ENCODE peak calls at places on chromosomes 7 and 10, in six cellular contexts. U, S, F, Q, G and X are unnamed samples.

GRCh38 chr10:22366771-22367170 is 21.5 kb downstream of the SPAG6 start:
- DNase-seq in U (no peak), S (no peak), F (no peak), Q (no peak), G (no peak), X (no peak)

GRCh38 chr10:66809402-66809801 is 116.4 kb upstream of the LRRTM3 start:
- DNase-seq in U (no peak), S (no peak), F (no peak), Q (no peak), G (no peak), X (no peak)

GRCh38 chr7:54967384-54967783 is 51.4 kb upstream of the EGFR start:
- DNase-seq in U (no peak), S (peak), F (no peak), Q (no peak), G (no peak), X (no peak)

GRCh38 chr10:4246881-4247358 is 461.9 kb upstream of the KLF6 start:
- DNase-seq in U (no peak), S (no peak), F (no peak), Q (no peak), G (no peak), X (no peak)

GRCh38 chr7:1758859-1759521 is 88.9 kb downstream of the ELFN1 start:
- DNase-seq in U (no peak), S (no peak), F (no peak), Q (peak), G (no peak), X (peak)

GRCh38 chr10:128150045-128150493 is 23.8 kb upstream of the MKI67 start:
- DNase-seq in U (peak), S (peak), F (no peak), Q (peak), G (peak), X (peak)

GRCh38 chr7:157011333-157012112 is 1.1 kb upstream of the MNX1 start:
- DNase-seq in U (no peak), S (no peak), F (no peak), Q (no peak), G (no peak), X (no peak)

GRCh38 chr7:113199841-113200240 is 81.5 kb upstream of the SMIM30 start:
- DNase-seq in U (no peak), S (no peak), F (no peak), Q (no peak), G (no peak), X (no peak)

GRCh38 chr7:108497082-108497725 is 28.7 kb downstream of the PNPLA8 start:
- DNase-seq in U (peak), S (peak), F (no peak), Q (no peak), G (peak), X (no peak)

GRCh38 chr10:34585422-34586115 is 229.5 kb downstream of the PARD3 start:
- DNase-seq in U (no peak), S (no peak), F (no peak), Q (no peak), G (no peak), X (no peak)

GRCh38 chr7:135238112-135238744 is 4.6 kb downstream of the STRA8 start:
- DNase-seq in U (no peak), S (no peak), F (no peak), Q (no peak), G (no peak), X (no peak)

GRCh38 chr7:1535100-1535458 is 4.6 kb downstream of the MAFK start:
- DNase-seq in U (no peak), S (no peak), F (no peak), Q (peak), G (no peak), X (no peak)

GRCh38 chr10:63865210-63865609 is 344.0 kb downstream of the REEP3 start:
- DNase-seq in U (no peak), S (no peak), F (no peak), Q (no peak), G (no peak), X (no peak)

GRCh38 chr7:73901823-73902597 is 41.1 kb downstream of the TMEM270 start:
- DNase-seq in U (no peak), S (no peak), F (peak), Q (peak), G (no peak), X (no peak)

GRCh38 chr10:99785646-99786045 is 3.2 kb downstream of the ABCC2 start:
- DNase-seq in U (no peak), S (no peak), F (no peak), Q (no peak), G (no peak), X (no peak)

GRCh38 chr7:155644971-155645509 is 579 bp downstream of the RBM33 start:
- DNase-seq in U (peak), S (peak), F (no peak), Q (peak), G (peak), X (peak)

GRCh38 chr7:114966156-114966555 is 44.3 kb downstream of the MDFIC start:
- DNase-seq in U (no peak), S (no peak), F (no peak), Q (no peak), G (no peak), X (no peak)

GRCh38 chr7:42238709-42239395 is 1.8 kb upstream of the GLI3 start:
- DNase-seq in U (no peak), S (peak), F (no peak), Q (no peak), G (no peak), X (no peak)
- H3K4me3 ChIP-seq in U (no peak), S (no peak), F (no peak), Q (no peak), G (no peak), X (peak)

GRCh38 chr7:131553906-131554305 is 2.5 kb downstream of the PODXL start:
- DNase-seq in U (no peak), S (no peak), F (no peak), Q (no peak), G (no peak), X (no peak)
- H3K4me3 ChIP-seq in U (no peak), S (no peak), F (peak), Q (peak), G (no peak), X (peak)

GRCh38 chr7:13989138-13989943 is at the start of gene ETV1:
- DNase-seq in U (peak), S (peak), F (no peak), Q (peak), G (peak), X (peak)
- H3K4me3 ChIP-seq in U (peak), S (peak), F (peak), Q (peak), G (peak), X (peak)

GRCh38 chr10:33392706-33393105 is 58.2 kb upstream of the NRP1 start:
- DNase-seq in U (no peak), S (no peak), F (no peak), Q (no peak), G (no peak), X (no peak)

GRCh38 chr10:33391611-33392010 is 57.1 kb upstream of the NRP1 start:
- DNase-seq in U (no peak), S (no peak), F (no peak), Q (no peak), G (no peak), X (no peak)

GRCh38 chr10:33396938-33397337 is 62.5 kb upstream of the NRP1 start:
- DNase-seq in U (no peak), S (no peak), F (no peak), Q (no peak), G (no peak), X (no peak)

GRCh38 chr10:33398796-33399195 is 64.3 kb upstream of the NRP1 start:
- DNase-seq in U (no peak), S (no peak), F (no peak), Q (no peak), G (no peak), X (no peak)

DNA sequence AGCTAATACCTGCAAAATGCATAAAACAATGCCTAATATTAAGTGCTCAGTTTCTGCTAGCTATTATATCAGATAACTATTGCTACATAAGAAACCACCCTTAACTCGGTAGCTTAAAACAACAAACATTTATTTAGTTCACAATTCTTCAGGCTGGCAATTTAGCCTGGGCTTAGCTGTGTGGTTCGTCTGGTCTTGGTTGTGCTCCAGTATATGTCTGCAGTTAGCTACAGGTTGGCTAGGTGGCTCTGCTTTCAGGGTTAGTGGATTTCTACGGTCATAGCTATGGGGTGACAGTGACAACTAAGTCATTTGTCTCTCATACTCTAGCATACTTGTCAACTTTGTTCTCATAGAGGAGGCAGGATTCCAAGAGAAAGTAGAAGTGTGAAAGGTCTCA is 61.8 kb upstream of the NRP1 start:
- DNase-seq in U (no peak), S (no peak), F (no peak), Q (no peak), G (no peak), X (no peak)
- H3K4me3 ChIP-seq in U (no peak), S (no peak), F (no peak), Q (no peak), G (no peak), X (no peak)

GRCh38 chr10:95756061-95756751 is at the start of gene ENTPD1:
- DNase-seq in U (no peak), S (no peak), F (no peak), Q (peak), G (peak), X (no peak)
- H3K4me3 ChIP-seq in U (peak), S (no peak), F (peak), Q (peak), G (peak), X (peak)